ENCODE peak calls at places on chromosome 1, in seven cellular contexts. I, M, T, P, R, O and L are unnamed samples.

GRCh38 chr1:44347280-44347679 is 7.8 kb downstream of the ERI3 start:
- DNase-seq in I (no peak), M (no peak), T (no peak), P (no peak), R (no peak), O (no peak), L (no peak)

GRCh38 chr1:97144527-97144926 is 422.9 kb downstream of the PTBP2 start:
- DNase-seq in I (no peak), M (no peak), T (no peak), P (no peak), R (no peak), O (no peak), L (no peak)

GRCh38 chr1:109368464-109368863 is 29.3 kb downstream of the SORT1 start:
- DNase-seq in I (no peak), M (no peak), T (no peak), P (no peak), R (no peak), O (no peak), L (no peak)

GRCh38 chr1:39657402-39657801 is 14.5 kb downstream of the NT5C1A start:
- DNase-seq in I (no peak), M (no peak), T (no peak), P (no peak), R (no peak), O (no peak), L (no peak)

GRCh38 chr1:99656701-99657100 is 10.8 kb downstream of the PALMD start:
- DNase-seq in I (no peak), M (no peak), T (no peak), P (no peak), R (no peak), O (no peak), L (no peak)

GRCh38 chr1:224052767-224053166 is 61.1 kb upstream of the FBXO28 start:
- DNase-seq in I (no peak), M (no peak), T (no peak), P (no peak), R (no peak), O (no peak), L (no peak)

GRCh38 chr1:93437976-93438605 is 9.8 kb upstream of the FNBP1L start:
- DNase-seq in I (no peak), M (peak; percentile 63), T (peak; percentile 49), P (no peak), R (no peak), O (peak; percentile 52), L (peak; percentile 53)

GRCh38 chr1:118151312-118151937 is 33.6 kb downstream of the SPAG17 start:
- DNase-seq in I (peak; percentile 64), M (peak; percentile 10), T (peak; percentile 23), P (peak; percentile 39), R (peak; percentile 8), O (peak; percentile 32), L (no peak)

GRCh38 chr1:198935371-198935921 is 296.6 kb downstream of the PTPRC start:
- DNase-seq in I (no peak), M (peak; percentile 17), T (peak; percentile 75), P (peak; percentile 98), R (peak; percentile 58), O (no peak), L (peak; percentile 82)

GRCh38 chr1:3285341-3285740 is 169.1 kb upstream of the ARHGEF16 start:
- DNase-seq in I (no peak), M (no peak), T (no peak), P (no peak), R (no peak), O (no peak), L (no peak)

GRCh38 chr1:38817958-38818705 is 41.4 kb downstream of the RRAGC start:
- DNase-seq in I (peak; percentile 97), M (peak; percentile 94), T (no peak), P (no peak), R (no peak), O (peak; percentile 83), L (no peak)

GRCh38 chr1:234676103-234676594 is 66.2 kb upstream of the IRF2BP2 start:
- DNase-seq in I (peak; percentile 87), M (peak; percentile 85), T (peak; percentile 52), P (no peak), R (no peak), O (peak; percentile 84), L (peak; percentile 82)

GRCh38 chr1:240235521-240236288 is 144.0 kb downstream of the FMN2 start:
- DNase-seq in I (no peak), M (no peak), T (no peak), P (no peak), R (no peak), O (no peak), L (no peak)

GRCh38 chr1:244011796-244012195 is 39.3 kb upstream of the ZBTB18 start:
- DNase-seq in I (no peak), M (no peak), T (no peak), P (no peak), R (no peak), O (no peak), L (no peak)

GRCh38 chr1:99170516-99170915 is 93.8 kb upstream of the PLPPR4 start:
- DNase-seq in I (no peak), M (no peak), T (no peak), P (no peak), R (no peak), O (no peak), L (no peak)

GRCh38 chr1:22680736-22681135 is 27.7 kb downstream of the C1QB start:
- DNase-seq in I (no peak), M (no peak), T (no peak), P (no peak), R (no peak), O (no peak), L (no peak)

GRCh38 chr1:97392701-97393100 is 528.1 kb downstream of the DPYD start:
- DNase-seq in I (no peak), M (no peak), T (no peak), P (no peak), R (no peak), O (no peak), L (no peak)

GRCh38 chr1:172821609-172822274 is 162.8 kb downstream of the FASLG start:
- DNase-seq in I (no peak), M (peak; percentile 24), T (no peak), P (no peak), R (no peak), O (peak; percentile 38), L (no peak)

GRCh38 chr1:225943582-225943981 is 2.6 kb upstream of the LEFTY2 start:
- DNase-seq in I (no peak), M (no peak), T (no peak), P (no peak), R (no peak), O (peak; percentile 37), L (no peak)

GRCh38 chr1:225940385-225941151 is 452 bp downstream of the LEFTY2 start:
- DNase-seq in I (no peak), M (no peak), T (no peak), P (no peak), R (no peak), O (peak; percentile 8), L (no peak)

GRCh38 chr1:225941949-225942222 is 866 bp upstream of the LEFTY2 start:
- DNase-seq in I (no peak), M (no peak), T (no peak), P (no peak), R (no peak), O (no peak), L (no peak)

GRCh38 chr1:225942574-225942973 is 1.6 kb upstream of the LEFTY2 start:
- DNase-seq in I (no peak), M (no peak), T (no peak), P (no peak), R (peak; percentile 39), O (no peak), L (no peak)

DNA sequence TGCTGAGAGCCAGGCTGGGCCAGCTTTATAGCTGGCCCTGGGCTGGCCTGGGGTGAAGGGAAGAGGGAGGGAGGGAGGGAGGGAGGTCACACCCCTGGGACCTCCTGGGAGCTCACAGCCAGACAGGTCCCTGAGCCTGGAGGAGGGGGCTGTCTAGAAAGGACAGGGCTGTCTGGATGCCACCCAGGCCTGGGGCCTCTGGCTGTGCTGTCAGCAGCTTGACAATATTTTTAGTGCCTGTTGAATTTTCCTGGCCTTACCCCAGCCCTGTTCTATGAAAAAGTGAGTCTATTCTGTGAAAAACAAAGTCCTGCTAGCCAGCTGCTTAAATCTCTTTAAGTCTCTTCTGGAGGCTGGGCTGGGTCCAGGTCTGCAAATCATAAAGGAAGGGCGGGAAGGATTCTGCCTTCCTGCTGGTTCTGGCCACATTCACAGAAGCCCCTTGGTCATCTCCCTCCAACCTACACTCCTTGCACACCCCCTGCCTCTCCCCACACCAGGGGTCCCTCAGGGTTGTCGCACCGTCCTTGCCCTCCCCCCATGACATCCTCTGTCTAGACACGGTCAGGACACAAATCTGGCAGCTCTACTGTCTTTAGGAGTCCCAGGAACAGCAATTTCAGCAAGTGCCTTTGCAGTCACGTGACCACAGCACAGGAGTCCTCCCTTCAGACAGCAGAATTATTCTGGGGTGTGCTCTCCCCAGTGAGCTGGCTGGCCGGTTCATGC is at the start of gene LEFTY2:
- DNase-seq in I (no peak), M (peak; percentile 48), T (no peak), P (no peak), R (no peak), O (peak; percentile 27), L (no peak)
- TF ChIP-seq JUND in I (no peak), M (no peak), T (no peak), P (no peak), R (no peak), O (no peak), L (no peak)

DNA sequence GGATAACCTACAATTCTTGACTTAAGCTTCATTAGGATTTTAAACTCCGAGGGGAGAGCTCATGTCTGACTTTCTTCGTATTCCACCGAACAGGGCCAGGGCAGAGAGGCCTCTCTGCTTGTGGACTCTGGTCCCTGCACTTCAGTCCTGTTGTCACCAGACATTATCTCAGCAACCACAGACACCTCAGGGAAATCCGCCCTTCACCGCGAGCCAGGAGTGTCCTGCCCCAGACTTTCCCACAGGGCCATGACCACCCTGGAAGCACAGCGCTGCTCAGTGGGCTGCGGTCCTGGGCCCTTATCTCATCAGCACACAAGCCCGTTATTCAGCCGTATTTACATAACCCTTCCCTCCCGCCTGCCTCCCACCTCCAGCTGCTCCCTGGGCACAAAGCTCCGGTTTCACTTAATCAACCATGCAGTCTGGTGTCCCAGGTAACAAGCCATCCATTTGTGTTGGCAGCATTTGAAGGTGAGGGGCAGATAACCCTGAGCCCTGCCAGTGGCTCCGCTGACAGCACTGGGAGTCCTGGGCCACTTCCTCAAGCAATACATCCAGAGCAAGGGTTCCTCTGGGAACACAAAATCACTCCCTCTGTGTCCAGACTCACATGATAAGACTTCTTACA is 122.8 kb upstream of the RAB4A start:
- DNase-seq in I (no peak), M (peak; percentile 61), T (peak; percentile 94), P (no peak), R (no peak), O (peak; percentile 86), L (no peak)
- TF ChIP-seq JUND in I (no peak), M (no peak), T (no peak), P (no peak), R (no peak), O (peak; percentile 23), L (no peak)

GRCh38 chr1:84352298-84353106 is 45.8 kb upstream of the DNASE2B start:
- DNase-seq in I (no peak), M (peak; percentile 9), T (no peak), P (no peak), R (no peak), O (no peak), L (no peak)
- TF ChIP-seq JUND in I (no peak), M (no peak), T (no peak), P (no peak), R (no peak), O (no peak), L (no peak)

DNA sequence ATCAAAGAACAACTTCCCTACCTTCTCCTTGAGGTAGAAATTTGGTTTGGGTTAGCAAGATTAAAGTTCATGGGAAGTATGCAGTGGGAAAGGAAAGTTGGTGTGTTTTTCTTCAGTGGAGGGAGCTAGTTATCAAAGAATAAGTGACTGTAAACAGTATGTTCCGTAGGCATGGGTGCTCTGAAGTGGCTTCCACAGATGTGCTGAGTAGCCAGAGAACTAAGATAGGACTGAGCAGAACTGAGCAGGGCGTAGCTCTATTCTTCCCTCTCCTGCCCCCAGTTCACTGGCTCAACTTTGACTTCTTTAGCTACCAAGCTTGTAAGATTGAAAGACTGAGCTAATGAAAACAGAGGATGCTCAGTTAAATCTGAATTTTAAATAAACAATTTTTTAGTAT is 3.4 kb downstream of the ADCY10 start:
- DNase-seq in I (no peak), M (no peak), T (no peak), P (no peak), R (no peak), O (no peak), L (no peak)
- TF ChIP-seq JUND in I (no peak), M (no peak), T (no peak), P (no peak), R (no peak), O (no peak), L (no peak)